ENCODE peak calls at places on chromosomes 11 and 22, in nine cellular contexts. T, K, P, H, L, M, X, W and G are unnamed samples.

GRCh38 chr11:108672113-108672512 is 7.2 kb downstream of the DDX10 start:
- DNase-seq in T (no peak), K (peak), P (no peak), H (no peak), L (no peak), M (no peak), X (no peak), W (peak), G (no peak)

GRCh38 chr11:60905551-60906113 is 753 bp downstream of the PRPF19 start:
- DNase-seq in T (no peak), K (peak), P (no peak), H (no peak), L (peak), M (peak), X (no peak), W (peak), G (peak)

GRCh38 chr22:25900880-25901279 is 158.9 kb downstream of the MYO18B start:
- DNase-seq in T (no peak), K (no peak), P (no peak), H (no peak), L (no peak), M (no peak), X (no peak), W (no peak), G (no peak)

GRCh38 chr11:124069429-124070401 is 28.6 kb upstream of the OR10G7 start:
- DNase-seq in T (no peak), K (peak), P (peak), H (peak), L (peak), M (peak), X (no peak), W (peak), G (peak)

GRCh38 chr11:124276081-124276480 is 19.9 kb downstream of the OR8G5 start:
- DNase-seq in T (no peak), K (peak), P (no peak), H (no peak), L (no peak), M (no peak), X (no peak), W (no peak), G (peak)

GRCh38 chr22:40668611-40669390 is 10.5 kb upstream of the MCHR1 start:
- DNase-seq in T (no peak), K (peak), P (no peak), H (no peak), L (peak), M (no peak), X (no peak), W (peak), G (peak)

GRCh38 chr22:38792833-38793232 is 1.1 kb downstream of the DNAL4 start:
- DNase-seq in T (no peak), K (peak), P (no peak), H (no peak), L (no peak), M (no peak), X (no peak), W (peak), G (peak)

GRCh38 chr11:97893612-97894011 is 1127.1 kb upstream of the CNTN5 start:
- DNase-seq in T (no peak), K (no peak), P (no peak), H (no peak), L (no peak), M (no peak), X (no peak), W (no peak), G (no peak)

GRCh38 chr11:86577663-86578636 is 94.5 kb downstream of the ME3 start:
- DNase-seq in T (no peak), K (peak), P (no peak), H (no peak), L (peak), M (no peak), X (peak), W (peak), G (no peak)

GRCh38 chr11:2276999-2277328 is 6.6 kb upstream of the ASCL2 start:
- DNase-seq in T (peak), K (no peak), P (peak), H (no peak), L (no peak), M (no peak), X (no peak), W (no peak), G (no peak)

GRCh38 chr11:40293655-40294342 is 1165.7 kb downstream of the LRRC4C start:
- DNase-seq in T (peak), K (peak), P (peak), H (peak), L (peak), M (peak), X (peak), W (peak), G (peak)

GRCh38 chr11:70434813-70435300 is 36.5 kb downstream of the CTTN start:
- DNase-seq in T (no peak), K (no peak), P (no peak), H (no peak), L (no peak), M (no peak), X (no peak), W (no peak), G (no peak)

GRCh38 chr11:110295086-110295485 is 1.3 kb downstream of the RDX start:
- DNase-seq in T (no peak), K (no peak), P (no peak), H (no peak), L (no peak), M (no peak), X (no peak), W (no peak), G (no peak)

GRCh38 chr11:61516675-61517516 is 8.3 kb downstream of the LRRC10B start:
- DNase-seq in T (peak), K (peak), P (peak), H (peak), L (peak), M (peak), X (no peak), W (peak), G (peak)

GRCh38 chr11:86919557-86920210 is 35.5 kb downstream of the FZD4 start:
- DNase-seq in T (peak), K (peak), P (peak), H (peak), L (peak), M (peak), X (no peak), W (peak), G (peak)

GRCh38 chr22:41862160-41862529 is 29.2 kb downstream of the SREBF2 start:
- DNase-seq in T (peak), K (peak), P (no peak), H (no peak), L (no peak), M (peak), X (no peak), W (no peak), G (peak)

GRCh38 chr22:45196926-45197605 is 33.3 kb downstream of the NUP50 start:
- DNase-seq in T (peak), K (no peak), P (no peak), H (no peak), L (no peak), M (no peak), X (no peak), W (no peak), G (no peak)

GRCh38 chr22:27489265-27489675 is 312.3 kb downstream of the MN1 start:
- DNase-seq in T (no peak), K (peak), P (no peak), H (no peak), L (no peak), M (no peak), X (no peak), W (peak), G (no peak)

GRCh38 chr22:50248192-50249084 is 2.6 kb downstream of the HDAC10 start:
- DNase-seq in T (no peak), K (no peak), P (no peak), H (no peak), L (no peak), M (no peak), X (no peak), W (no peak), G (no peak)

GRCh38 chr11:1928891-1929541 is 9.5 kb downstream of the TNNT3 start:
- DNase-seq in T (no peak), K (no peak), P (no peak), H (no peak), L (no peak), M (no peak), X (no peak), W (no peak), G (no peak)

GRCh38 chr11:69650081-69650831 is 9.3 kb downstream of the CCND1 start:
- DNase-seq in T (no peak), K (no peak), P (peak), H (no peak), L (no peak), M (no peak), X (no peak), W (no peak), G (no peak)

GRCh38 chr22:27848005-27848404 is 46.4 kb upstream of the MN1 start:
- DNase-seq in T (no peak), K (no peak), P (no peak), H (no peak), L (no peak), M (no peak), X (no peak), W (no peak), G (no peak)

GRCh38 chr11:46679252-46680163 is 20.9 kb downstream of the ARHGAP1 start:
- DNase-seq in T (no peak), K (no peak), P (no peak), H (no peak), L (no peak), M (no peak), X (no peak), W (no peak), G (no peak)

GRCh38 chr11:45737056-45737455 is 67.9 kb upstream of the SLC35C1 start:
- DNase-seq in T (no peak), K (peak), P (no peak), H (no peak), L (peak), M (no peak), X (no peak), W (no peak), G (no peak)

GRCh38 chr22:48536691-48537591 is 1290.7 kb downstream of the BRD1 start:
- DNase-seq in T (no peak), K (peak), P (no peak), H (no peak), L (no peak), M (no peak), X (no peak), W (no peak), G (no peak)

GRCh38 chr11:46564459-46564858 is 29.4 kb downstream of the AMBRA1 start:
- DNase-seq in T (no peak), K (peak), P (no peak), H (no peak), L (peak), M (no peak), X (no peak), W (peak), G (no peak)

GRCh38 chr11:10514713-10515112 is 26.3 kb downstream of the RNF141 start:
- DNase-seq in T (no peak), K (peak), P (no peak), H (no peak), L (no peak), M (no peak), X (no peak), W (no peak), G (no peak)

GRCh38 chr11:13463779-13464290 is 813 bp upstream of the BTBD10 start:
- DNase-seq in T (no peak), K (no peak), P (no peak), H (no peak), L (peak), M (no peak), X (no peak), W (peak), G (no peak)

GRCh38 chr22:25199726-25200520 is at the start of gene CRYBB3:
- DNase-seq in T (no peak), K (no peak), P (no peak), H (no peak), L (no peak), M (no peak), X (no peak), W (no peak), G (no peak)

GRCh38 chr22:49544286-49544685 is 283.4 kb downstream of the BRD1 start:
- DNase-seq in T (no peak), K (no peak), P (no peak), H (no peak), L (no peak), M (no peak), X (no peak), W (no peak), G (no peak)

GRCh38 chr11:119878990-119879389 is 150.0 kb upstream of the NECTIN1 start:
- DNase-seq in T (no peak), K (no peak), P (no peak), H (no peak), L (no peak), M (no peak), X (no peak), W (no peak), G (no peak)
- TF ChIP-seq CTCF in T (no peak), K (no peak), P (no peak), H (no peak), L (no peak), M (no peak), X (peak), W (no peak), G (no peak)

GRCh38 chr22:35627267-35628041 is 10.3 kb upstream of the MB start:
- DNase-seq in T (peak), K (peak), P (peak), H (peak), L (peak), M (peak), X (peak), W (peak), G (peak)
- TF ChIP-seq CTCF in T (peak), K (peak), P (peak), H (no peak), L (peak), M (peak), X (peak), W (peak), G (peak)

GRCh38 chr22:37196539-37197450 is 8.7 kb upstream of the C1QTNF6 start:
- DNase-seq in T (no peak), K (peak), P (no peak), H (no peak), L (peak), M (no peak), X (peak), W (peak), G (no peak)
- TF ChIP-seq CTCF in T (no peak), K (no peak), P (peak), H (no peak), L (no peak), M (no peak), X (peak), W (peak), G (no peak)

GRCh38 chr11:7892751-7893356 is 38.2 kb downstream of the OR10A6 start:
- DNase-seq in T (peak), K (peak), P (no peak), H (no peak), L (peak), M (peak), X (no peak), W (peak), G (no peak)
- TF ChIP-seq CTCF in T (peak), K (peak), P (peak), H (peak), L (peak), M (peak), X (peak), W (peak), G (peak)

GRCh38 chr11:116830184-116830912 is 641 bp downstream of the APOC3 start:
- DNase-seq in T (no peak), K (no peak), P (no peak), H (no peak), L (no peak), M (no peak), X (no peak), W (no peak), G (no peak)

GRCh38 chr11:116831790-116832349 is 2.2 kb downstream of the APOC3 start:
- DNase-seq in T (no peak), K (no peak), P (no peak), H (no peak), L (no peak), M (no peak), X (no peak), W (no peak), G (no peak)

GRCh38 chr11:116833491-116833815 is 3.7 kb downstream of the APOC3 start:
- DNase-seq in T (no peak), K (no peak), P (no peak), H (no peak), L (no peak), M (no peak), X (no peak), W (no peak), G (no peak)

GRCh38 chr11:116833816-116834534 is 3.4 kb downstream of the APOA1 start:
- DNase-seq in T (no peak), K (no peak), P (no peak), H (no peak), L (no peak), M (no peak), X (no peak), W (no peak), G (no peak)

GRCh38 chr11:116832350-116833290 is 2.9 kb downstream of the APOC3 start:
- DNase-seq in T (no peak), K (no peak), P (no peak), H (no peak), L (no peak), M (peak), X (no peak), W (no peak), G (no peak)
- TF ChIP-seq CTCF in T (no peak), K (no peak), P (no peak), H (no peak), L (no peak), M (peak), X (no peak), W (no peak), G (no peak)

GRCh38 chr11:64220271-64220670 is 5.7 kb downstream of the TRPT1 start:
- DNase-seq in T (no peak), K (no peak), P (no peak), H (no peak), L (no peak), M (no peak), X (no peak), W (no peak), G (no peak)

GRCh38 chr11:64219354-64219684 is 6.7 kb downstream of the TRPT1 start:
- DNase-seq in T (no peak), K (no peak), P (no peak), H (no peak), L (no peak), M (no peak), X (no peak), W (no peak), G (no peak)

GRCh38 chr11:64218628-64219353 is 7.2 kb downstream of the TRPT1 start:
- DNase-seq in T (no peak), K (no peak), P (no peak), H (no peak), L (no peak), M (no peak), X (no peak), W (no peak), G (no peak)

GRCh38 chr11:64219755-64220154 is 6.2 kb downstream of the TRPT1 start:
- DNase-seq in T (no peak), K (no peak), P (no peak), H (no peak), L (no peak), M (no peak), X (no peak), W (no peak), G (no peak)

DNA sequence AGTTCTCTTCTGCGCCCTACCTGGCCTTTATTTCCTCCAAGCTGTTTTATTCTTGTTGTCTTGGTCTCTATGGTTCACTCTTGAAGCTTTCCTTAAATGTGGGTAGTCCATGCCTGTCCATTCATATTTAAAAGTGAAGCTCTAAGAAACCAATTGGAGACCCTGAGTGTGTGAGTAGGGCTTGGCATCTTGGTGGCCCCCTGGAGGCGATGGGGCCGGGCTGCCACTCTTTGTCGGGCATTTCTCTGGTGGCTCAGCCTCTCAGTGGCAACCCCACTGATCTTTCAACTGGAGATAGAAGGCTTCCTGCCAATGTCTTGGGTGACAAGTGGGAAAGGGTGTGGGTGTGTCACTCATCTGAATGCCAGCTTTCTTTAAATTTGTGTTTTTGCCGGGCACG is 9.1 kb downstream of the TRPT1 start:
- DNase-seq in T (no peak), K (no peak), P (no peak), H (no peak), L (no peak), M (no peak), X (no peak), W (no peak), G (no peak)
- TF ChIP-seq CTCF in T (no peak), K (no peak), P (peak), H (no peak), L (no peak), M (peak), X (no peak), W (no peak), G (peak)